ENCODE peak calls at places on chromosomes 4 and X, in six cellular contexts. One of them, this sample, is unnamed.

GRCh38 chr4:10305816-10306215 is 151.4 kb downstream of the ZNF518B start:
- DNase-seq in upper lobe of right lung: no peak
- DNase-seq in esophagus squamous epithelium: no peak
- DNase-seq in left lung: no peak
- DNase-seq in neural progenitor cell: no peak
- DNase-seq in astrocyte: no peak
- DNase-seq in this sample: no peak

GRCh38 chrX:9356846-9357245 is 108.0 kb upstream of the TBL1X start:
- DNase-seq in upper lobe of right lung: no peak
- DNase-seq in esophagus squamous epithelium: no peak
- DNase-seq in left lung: no peak
- DNase-seq in neural progenitor cell: no peak
- DNase-seq in astrocyte: no peak
- DNase-seq in this sample: no peak

GRCh38 chr4:128221556-128221955 is 66.1 kb downstream of the PGRMC2 start:
- DNase-seq in upper lobe of right lung: no peak
- DNase-seq in esophagus squamous epithelium: no peak
- DNase-seq in left lung: no peak
- DNase-seq in neural progenitor cell: no peak
- DNase-seq in astrocyte: peak; percentile 76
- DNase-seq in this sample: no peak

GRCh38 chr4:103996059-103996458 is 276.3 kb upstream of the TACR3 start:
- DNase-seq in upper lobe of right lung: no peak
- DNase-seq in esophagus squamous epithelium: no peak
- DNase-seq in left lung: no peak
- DNase-seq in neural progenitor cell: peak; percentile 63
- DNase-seq in astrocyte: peak; percentile 4
- DNase-seq in this sample: no peak

GRCh38 chr4:133151301-133151680 is 2.2 kb downstream of the PCDH10 start:
- DNase-seq in upper lobe of right lung: no peak
- DNase-seq in esophagus squamous epithelium: no peak
- DNase-seq in left lung: peak; percentile 76
- DNase-seq in neural progenitor cell: peak; percentile 67
- DNase-seq in astrocyte: peak; percentile 30
- DNase-seq in this sample: no peak

GRCh38 chrX:30620980-30621716 is 32.1 kb upstream of the GK start:
- DNase-seq in upper lobe of right lung: no peak
- DNase-seq in esophagus squamous epithelium: no peak
- DNase-seq in left lung: no peak
- DNase-seq in neural progenitor cell: no peak
- DNase-seq in astrocyte: peak; percentile 86
- DNase-seq in this sample: no peak

GRCh38 chrX:132776486-132777210 is 181.8 kb downstream of the HS6ST2 start:
- DNase-seq in upper lobe of right lung: no peak
- DNase-seq in esophagus squamous epithelium: no peak
- DNase-seq in left lung: no peak
- DNase-seq in neural progenitor cell: no peak
- DNase-seq in astrocyte: no peak
- DNase-seq in this sample: no peak

GRCh38 chr4:1011022-1011694 is at the start of gene FGFRL1:
- DNase-seq in upper lobe of right lung: peak; percentile 97
- DNase-seq in esophagus squamous epithelium: peak; percentile 49
- DNase-seq in left lung: peak; percentile 96
- DNase-seq in neural progenitor cell: peak; percentile 94
- DNase-seq in astrocyte: peak; percentile 64
- DNase-seq in this sample: peak; percentile 95

GRCh38 chr4:158938462-158939044 is 164.3 kb upstream of the RAPGEF2 start:
- DNase-seq in upper lobe of right lung: no peak
- DNase-seq in esophagus squamous epithelium: no peak
- DNase-seq in left lung: no peak
- DNase-seq in neural progenitor cell: no peak
- DNase-seq in astrocyte: peak; percentile 57
- DNase-seq in this sample: no peak

GRCh38 chrX:73876897-73877296 is 313.9 kb downstream of the CHIC1 start:
- DNase-seq in upper lobe of right lung: no peak
- DNase-seq in esophagus squamous epithelium: no peak
- DNase-seq in left lung: no peak
- DNase-seq in neural progenitor cell: no peak
- DNase-seq in astrocyte: no peak
- DNase-seq in this sample: no peak

GRCh38 chrX:8189096-8189830 is 18.2 kb upstream of the VCX2 start:
- DNase-seq in upper lobe of right lung: no peak
- DNase-seq in esophagus squamous epithelium: no peak
- DNase-seq in left lung: no peak
- DNase-seq in neural progenitor cell: no peak
- DNase-seq in astrocyte: no peak
- DNase-seq in this sample: no peak
- TF ChIP-seq CTCF in upper lobe of right lung: no peak
- TF ChIP-seq CTCF in esophagus squamous epithelium: no peak
- TF ChIP-seq CTCF in left lung: no peak
- TF ChIP-seq CTCF in neural progenitor cell: no peak
- TF ChIP-seq CTCF in astrocyte: no peak
- TF ChIP-seq CTCF in this sample: no peak

DNA sequence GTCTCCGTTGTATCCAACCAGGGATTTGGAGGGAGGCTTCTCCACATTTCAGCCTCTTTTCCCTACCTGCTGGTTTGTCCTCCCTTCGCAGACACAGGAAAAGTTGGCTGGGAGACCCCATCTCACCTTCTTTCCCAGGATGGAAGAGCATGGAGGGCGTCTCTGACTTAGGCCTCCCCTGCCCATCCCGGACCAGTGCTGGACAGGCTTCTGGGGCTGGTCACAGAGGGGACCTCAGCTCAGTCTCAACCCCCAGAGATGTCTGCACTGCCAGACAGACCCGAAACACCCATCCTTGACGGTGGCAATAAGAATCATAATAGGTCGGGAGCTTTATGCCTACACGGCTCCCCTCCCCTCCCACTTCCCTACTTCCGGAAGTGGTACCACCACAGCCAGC is 1.6 kb downstream of the WFS1 start:
- DNase-seq in upper lobe of right lung: no peak
- DNase-seq in esophagus squamous epithelium: no peak
- DNase-seq in left lung: peak; percentile 40
- DNase-seq in neural progenitor cell: no peak
- DNase-seq in astrocyte: no peak
- DNase-seq in this sample: no peak
- H3K4me1 ChIP-seq in upper lobe of right lung: peaks cover 44% of the 10 kb centered on the region
- H3K4me1 ChIP-seq in esophagus squamous epithelium: peaks cover 43% of the 10 kb centered on the region
- H3K4me1 ChIP-seq in left lung: peaks cover 34% of the 10 kb centered on the region
- H3K4me1 ChIP-seq in neural progenitor cell: peaks cover 6% of the 10 kb centered on the region
- H3K4me1 ChIP-seq in astrocyte: peaks cover 30% of the 10 kb centered on the region
- H3K4me1 ChIP-seq in this sample: peaks cover 49% of the 10 kb centered on the region

DNA sequence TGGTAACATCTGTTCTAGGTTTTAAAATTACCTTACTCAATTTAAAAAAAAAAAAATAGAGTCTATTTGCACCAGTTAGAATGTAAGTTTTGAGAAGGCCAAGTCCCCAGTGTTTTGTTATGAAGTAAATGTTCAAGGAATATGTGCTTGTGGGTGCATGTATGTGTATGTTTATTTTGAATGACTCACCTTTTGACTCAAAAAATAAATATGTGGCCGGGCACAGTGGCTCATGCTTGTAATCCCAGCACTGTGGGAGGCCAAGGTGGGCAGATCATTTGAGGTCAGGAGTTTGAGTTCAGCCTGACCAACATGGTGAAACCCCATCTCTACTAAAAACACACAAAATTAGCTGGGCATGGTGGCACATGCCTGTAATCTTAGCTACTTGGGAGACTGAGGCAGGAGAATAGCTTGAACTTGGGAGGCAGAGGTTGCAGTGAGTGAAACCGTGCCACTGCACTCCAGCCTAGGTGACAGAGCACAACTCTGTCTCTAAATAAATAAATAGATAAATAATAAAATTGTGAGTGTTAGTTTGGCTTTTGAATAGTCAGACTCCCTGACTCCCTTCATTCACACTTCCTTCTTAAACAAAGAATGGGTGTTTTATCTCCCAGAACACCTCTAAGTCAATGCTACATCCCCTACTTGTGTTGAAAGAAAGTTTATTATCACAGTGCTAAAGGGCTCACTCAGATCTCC is 511.3 kb upstream of the PCDH7 start:
- DNase-seq in upper lobe of right lung: no peak
- DNase-seq in esophagus squamous epithelium: no peak
- DNase-seq in left lung: no peak
- DNase-seq in neural progenitor cell: no peak
- DNase-seq in astrocyte: peak; percentile 27
- DNase-seq in this sample: no peak
- H3K36me3 ChIP-seq in upper lobe of right lung: no peaks in the 10 kb centered on the region
- H3K36me3 ChIP-seq in esophagus squamous epithelium: no peaks in the 10 kb centered on the region
- H3K36me3 ChIP-seq in left lung: no peaks in the 10 kb centered on the region
- H3K36me3 ChIP-seq in neural progenitor cell: no peaks in the 10 kb centered on the region
- H3K36me3 ChIP-seq in astrocyte: no peaks in the 10 kb centered on the region
- H3K36me3 ChIP-seq in this sample: no peaks in the 10 kb centered on the region

DNA sequence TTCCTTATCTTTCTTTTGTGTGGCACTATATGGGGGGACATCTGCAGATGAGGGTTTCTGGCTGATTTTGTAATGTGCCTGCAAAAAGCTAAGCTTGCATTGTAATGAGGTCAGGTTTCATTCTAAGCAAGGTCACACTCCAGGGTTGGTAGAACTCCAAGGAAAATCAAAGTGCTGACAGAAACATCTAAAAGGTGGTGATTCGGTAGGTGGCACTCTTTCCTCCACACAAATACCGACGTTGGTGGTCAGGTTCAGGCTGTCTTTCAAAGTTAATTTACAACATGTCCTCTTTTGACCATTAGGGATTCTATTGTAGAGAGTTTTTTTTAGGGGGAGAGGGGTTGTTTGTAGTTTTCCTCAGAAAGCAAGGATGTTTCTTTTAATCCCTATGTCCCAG is 434.4 kb downstream of the PPARGC1A start:
- DNase-seq in upper lobe of right lung: no peak
- DNase-seq in esophagus squamous epithelium: no peak
- DNase-seq in left lung: no peak
- DNase-seq in neural progenitor cell: peak; percentile 60
- DNase-seq in astrocyte: no peak
- DNase-seq in this sample: no peak
- TF ChIP-seq CTCF in upper lobe of right lung: no peak
- TF ChIP-seq CTCF in esophagus squamous epithelium: no peak
- TF ChIP-seq CTCF in left lung: no peak
- TF ChIP-seq CTCF in neural progenitor cell: peak; percentile 52
- TF ChIP-seq CTCF in astrocyte: peak; percentile 4
- TF ChIP-seq CTCF in this sample: no peak

DNA sequence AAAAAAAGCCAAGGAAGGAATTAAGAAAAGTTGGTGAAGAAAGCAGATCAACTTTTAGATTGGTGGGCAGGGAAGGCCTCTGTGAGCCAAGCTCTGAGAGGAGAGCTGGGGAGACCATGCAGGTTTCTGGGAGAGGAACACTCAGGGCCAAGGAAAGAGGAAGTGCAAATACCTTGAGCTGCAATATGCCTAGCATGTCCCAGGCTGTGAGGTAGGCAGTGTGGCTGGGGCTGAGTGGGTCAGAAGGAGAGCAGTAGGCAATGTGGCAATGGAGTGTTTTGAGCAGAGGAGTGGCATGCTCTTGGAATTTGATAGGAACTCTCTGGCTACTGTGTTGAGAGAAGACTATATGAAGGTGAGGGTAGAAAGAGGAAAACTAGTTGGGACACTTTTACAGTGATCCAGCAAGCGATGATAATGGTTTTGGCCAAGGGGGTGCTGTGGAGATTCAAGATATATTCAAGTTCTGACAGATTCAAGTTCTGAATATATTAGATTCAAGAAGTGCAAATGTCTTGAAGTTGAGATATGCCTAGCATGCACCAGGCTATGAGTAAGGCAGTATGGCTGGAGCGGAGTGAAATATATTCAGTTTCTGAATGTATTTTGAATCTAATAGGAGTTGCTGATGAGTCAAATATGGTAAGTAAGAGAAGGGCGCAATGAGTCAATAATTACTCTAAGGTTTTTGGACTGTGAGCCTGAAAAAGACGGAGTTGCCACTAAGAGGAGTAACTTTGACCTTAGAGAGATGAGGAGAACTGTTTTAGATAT is 172.5 kb downstream of the CAMK2D start:
- DNase-seq in upper lobe of right lung: no peak
- DNase-seq in esophagus squamous epithelium: no peak
- DNase-seq in left lung: no peak
- DNase-seq in neural progenitor cell: no peak
- DNase-seq in astrocyte: peak; percentile 19
- DNase-seq in this sample: no peak
- H3K4me1 ChIP-seq in upper lobe of right lung: peaks cover 3% of the 10 kb centered on the region
- H3K4me1 ChIP-seq in esophagus squamous epithelium: no peaks in the 10 kb centered on the region
- H3K4me1 ChIP-seq in left lung: no peaks in the 10 kb centered on the region
- H3K4me1 ChIP-seq in neural progenitor cell: peaks cover 9% of the 10 kb centered on the region
- H3K4me1 ChIP-seq in astrocyte: peaks cover 16% of the 10 kb centered on the region
- H3K4me1 ChIP-seq in this sample: peaks cover 5% of the 10 kb centered on the region

GRCh38 chr4:76197971-76198410 is 15.6 kb downstream of the SCARB2 start:
- DNase-seq in upper lobe of right lung: peak; percentile 71
- DNase-seq in esophagus squamous epithelium: no peak
- DNase-seq in left lung: peak; percentile 80
- DNase-seq in neural progenitor cell: peak; percentile 45
- DNase-seq in astrocyte: peak; percentile 84
- DNase-seq in this sample: no peak

GRCh38 chr4:76197001-76197743 is 16.5 kb downstream of the SCARB2 start:
- DNase-seq in upper lobe of right lung: no peak
- DNase-seq in esophagus squamous epithelium: no peak
- DNase-seq in left lung: no peak
- DNase-seq in neural progenitor cell: no peak
- DNase-seq in astrocyte: peak; percentile 66
- DNase-seq in this sample: no peak

GRCh38 chr4:76199664-76200211 is 13.9 kb downstream of the SCARB2 start:
- DNase-seq in upper lobe of right lung: no peak
- DNase-seq in esophagus squamous epithelium: no peak
- DNase-seq in left lung: no peak
- DNase-seq in neural progenitor cell: no peak
- DNase-seq in astrocyte: peak; percentile 36
- DNase-seq in this sample: no peak

GRCh38 chr4:76200771-76201224 is 12.8 kb downstream of the SCARB2 start:
- DNase-seq in upper lobe of right lung: no peak
- DNase-seq in esophagus squamous epithelium: no peak
- DNase-seq in left lung: no peak
- DNase-seq in neural progenitor cell: no peak
- DNase-seq in astrocyte: no peak
- DNase-seq in this sample: no peak

DNA sequence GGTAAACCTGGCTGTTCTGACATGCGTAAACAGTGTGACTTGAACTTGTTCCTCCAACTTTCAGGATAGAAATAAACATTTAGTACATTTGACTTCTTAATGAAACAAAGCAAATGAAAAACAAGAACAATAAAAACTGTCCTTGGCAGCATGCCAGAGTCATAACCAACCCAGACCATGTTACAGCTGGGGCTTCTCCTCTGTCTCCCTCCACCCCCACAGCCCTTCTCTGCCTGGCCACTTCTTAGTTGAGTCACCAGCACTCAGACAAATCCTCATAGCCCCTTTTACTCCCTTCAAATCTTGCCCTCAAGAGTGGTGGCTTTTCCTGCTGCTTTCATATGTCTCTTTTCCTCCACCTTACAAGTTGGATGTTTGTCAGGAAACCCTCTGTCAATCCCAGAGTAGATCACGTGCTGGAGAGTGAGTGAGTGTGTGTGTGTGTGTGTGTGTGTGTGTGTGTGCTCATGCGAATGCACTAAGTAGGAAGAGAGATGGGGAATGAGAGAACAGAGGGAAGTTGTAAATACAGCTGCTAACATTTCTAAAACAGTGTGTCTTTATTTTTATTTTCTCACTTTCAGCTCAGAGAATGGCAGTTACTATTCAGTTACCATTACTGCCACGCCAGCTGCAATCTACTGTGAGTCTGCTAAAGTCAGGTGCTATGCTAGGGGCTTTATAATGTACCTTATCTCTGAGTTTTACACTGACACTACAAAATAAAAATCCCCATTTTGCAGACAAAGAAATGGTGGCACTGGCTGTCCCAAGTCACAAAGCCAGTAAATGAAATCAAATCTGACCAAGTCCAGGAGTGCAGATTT is 15.0 kb downstream of the SCARB2 start:
- DNase-seq in upper lobe of right lung: no peak
- DNase-seq in esophagus squamous epithelium: no peak
- DNase-seq in left lung: no peak
- DNase-seq in neural progenitor cell: peak; percentile 52
- DNase-seq in astrocyte: peak; percentile 93
- DNase-seq in this sample: no peak
- H3K36me3 ChIP-seq in upper lobe of right lung: peaks cover 20% of the 10 kb centered on the region
- H3K36me3 ChIP-seq in esophagus squamous epithelium: no peaks in the 10 kb centered on the region
- H3K36me3 ChIP-seq in left lung: peaks cover 13% of the 10 kb centered on the region
- H3K36me3 ChIP-seq in neural progenitor cell: no peaks in the 10 kb centered on the region
- H3K36me3 ChIP-seq in astrocyte: no peaks in the 10 kb centered on the region
- H3K36me3 ChIP-seq in this sample: peaks cover under 1% of the 10 kb centered on the region